ENCODE peak calls at places on chromosomes 4 and X, in five cellular contexts. O is cardiac muscle cell, A is brain microvascular endothelial cell, Y is GM06990, P is NB4. R is an unnamed sample.
A peak's percentile ranks its signal among the peaks of the same experiment; 100 is the strongest.

GRCh38 chr4:27714073-27714472 is 853.4 kb downstream of the STIM2 start:
- DNase-seq in P (no peak), Y (no peak), O (no peak), A (no peak), R (no peak)

GRCh38 chr4:102244878-102245535 is 100.3 kb downstream of the SLC39A8 start:
- DNase-seq in A (no peak), P (no peak), O (no peak), Y (no peak), R (no peak)

GRCh38 chr4:86223472-86223871 is 136.4 kb downstream of the MAPK10 start:
- DNase-seq in O (no peak), Y (peak; percentile 9), A (peak; percentile 54), P (peak; percentile 56), R (no peak)

GRCh38 chr4:98249831-98250230 is 11.4 kb upstream of the RAP1GDS1 start:
- DNase-seq in P (no peak), A (no peak), O (no peak), Y (no peak), R (no peak)

GRCh38 chrX:24231169-24231568 is 81.6 kb downstream of the ZFX start:
- DNase-seq in P (peak; percentile 64), A (peak; percentile 94), Y (no peak), O (no peak), R (peak; percentile 67)

GRCh38 chrX:78710146-78710545 is 37.4 kb upstream of the LPAR4 start:
- DNase-seq in P (no peak), Y (peak; percentile 5), O (no peak), A (no peak), R (no peak)

GRCh38 chr4:111136438-111136837 is 513.6 kb upstream of the PITX2 start:
- DNase-seq in P (peak; percentile 8), Y (no peak), A (peak; percentile 3), O (no peak), R (no peak)

GRCh38 chr4:4374388-4375098 is 12.4 kb upstream of the NSG1 start:
- DNase-seq in P (no peak), Y (no peak), O (no peak), A (no peak), R (no peak)

GRCh38 chrX:40015693-40016092 is 82.1 kb downstream of the BCOR start:
- DNase-seq in A (no peak), Y (no peak), P (no peak), O (no peak), R (no peak)

GRCh38 chrX:74293343-74293946 is 10.5 kb upstream of the ZCCHC13 start:
- DNase-seq in A (peak; percentile 53), Y (peak; percentile 69), P (peak; percentile 79), O (peak; percentile 82), R (peak; percentile 37)

GRCh38 chr4:20805716-20806115 is 105.5 kb downstream of the PACRGL start:
- DNase-seq in P (no peak), O (no peak), A (no peak), Y (no peak), R (no peak)

GRCh38 chr4:20391224-20391623 is 139.5 kb downstream of the SLIT2 start:
- DNase-seq in Y (no peak), A (peak; percentile 36), O (no peak), P (no peak), R (no peak)

GRCh38 chr4:36274158-36274557 is 7.3 kb upstream of the DTHD1 start:
- DNase-seq in Y (no peak), A (no peak), P (no peak), O (no peak), R (no peak)

GRCh38 chr4:128709268-128709667 is 100.2 kb upstream of the JADE1 start:
- DNase-seq in A (no peak), P (no peak), Y (no peak), O (no peak), R (no peak)

GRCh38 chr4:183797041-183797444 is 108.1 kb upstream of the STOX2 start:
- DNase-seq in O (peak; percentile 24), P (no peak), Y (no peak), A (no peak), R (no peak)

GRCh38 chrX:112979879-112980278 is 139.2 kb upstream of the AMOT start:
- DNase-seq in Y (no peak), A (no peak), O (no peak), P (no peak), R (no peak)

GRCh38 chrX:77788050-77788449 is 2.0 kb upstream of the ATRX start:
- DNase-seq in A (no peak), P (peak; percentile 46), O (no peak), Y (no peak), R (no peak)

GRCh38 chr4:80270321-80270720 is 3.9 kb downstream of the FGF5 start:
- DNase-seq in P (no peak), A (no peak), Y (no peak), O (no peak), R (no peak)
- TF ChIP-seq CTCF in P (no peak), A (no peak), Y (no peak), O (no peak), R (no peak)

GRCh38 chr4:110099638-110100037 is 98.8 kb downstream of the ELOVL6 start:
- DNase-seq in P (no peak), O (no peak), A (no peak), Y (no peak), R (no peak)
- H3K4me3 ChIP-seq in P (no peak overlapping the region), O (no peak overlapping the region), A (no peak overlapping the region), Y (no peak overlapping the region), R (no peak overlapping the region)

GRCh38 chr4:84472154-84472553 is 26.9 kb downstream of the NKX6-1 start:
- DNase-seq in P (no peak), O (no peak), A (no peak), Y (no peak), R (no peak)

GRCh38 chr4:84467601-84468000 is 31.5 kb downstream of the NKX6-1 start:
- DNase-seq in Y (no peak), O (no peak), A (no peak), P (no peak), R (no peak)

GRCh38 chr4:84474107-84474506 is 25.0 kb downstream of the NKX6-1 start:
- DNase-seq in Y (no peak), A (no peak), O (no peak), P (no peak), R (no peak)

DNA sequence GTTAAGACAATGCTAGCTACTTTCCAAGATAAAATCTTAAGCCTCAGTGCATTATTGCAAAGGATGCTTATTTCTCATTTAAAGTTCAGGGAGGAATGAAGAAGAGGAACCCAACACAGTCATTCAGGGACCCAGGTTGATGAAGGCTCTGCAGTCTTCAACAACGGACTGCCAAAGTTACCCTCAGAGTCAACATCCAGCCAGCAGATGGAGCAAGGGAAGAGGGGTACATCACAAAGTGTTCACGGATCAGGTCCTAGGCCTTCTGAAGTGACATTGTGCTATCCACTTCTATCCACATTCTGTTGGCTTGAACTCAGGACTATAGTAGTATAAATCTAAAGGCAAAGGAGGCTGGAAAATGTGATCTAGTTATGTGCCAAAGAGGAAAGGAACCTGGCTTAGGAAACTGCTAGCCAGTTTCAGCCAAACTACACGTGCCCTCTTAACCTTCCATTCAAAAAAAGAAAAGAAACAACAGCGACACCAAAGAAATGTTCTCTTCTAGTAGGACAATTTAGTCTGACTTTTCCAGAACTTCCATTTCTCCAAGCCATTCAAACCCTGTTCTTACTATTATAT is 28.8 kb downstream of the NKX6-1 start:
- DNase-seq in O (no peak), P (peak; percentile 31), A (no peak), Y (no peak), R (no peak)
- TF ChIP-seq CTCF in O (peak; percentile 2), P (peak; percentile 31), A (peak; percentile 41), Y (peak; percentile 40), R (no peak)

DNA sequence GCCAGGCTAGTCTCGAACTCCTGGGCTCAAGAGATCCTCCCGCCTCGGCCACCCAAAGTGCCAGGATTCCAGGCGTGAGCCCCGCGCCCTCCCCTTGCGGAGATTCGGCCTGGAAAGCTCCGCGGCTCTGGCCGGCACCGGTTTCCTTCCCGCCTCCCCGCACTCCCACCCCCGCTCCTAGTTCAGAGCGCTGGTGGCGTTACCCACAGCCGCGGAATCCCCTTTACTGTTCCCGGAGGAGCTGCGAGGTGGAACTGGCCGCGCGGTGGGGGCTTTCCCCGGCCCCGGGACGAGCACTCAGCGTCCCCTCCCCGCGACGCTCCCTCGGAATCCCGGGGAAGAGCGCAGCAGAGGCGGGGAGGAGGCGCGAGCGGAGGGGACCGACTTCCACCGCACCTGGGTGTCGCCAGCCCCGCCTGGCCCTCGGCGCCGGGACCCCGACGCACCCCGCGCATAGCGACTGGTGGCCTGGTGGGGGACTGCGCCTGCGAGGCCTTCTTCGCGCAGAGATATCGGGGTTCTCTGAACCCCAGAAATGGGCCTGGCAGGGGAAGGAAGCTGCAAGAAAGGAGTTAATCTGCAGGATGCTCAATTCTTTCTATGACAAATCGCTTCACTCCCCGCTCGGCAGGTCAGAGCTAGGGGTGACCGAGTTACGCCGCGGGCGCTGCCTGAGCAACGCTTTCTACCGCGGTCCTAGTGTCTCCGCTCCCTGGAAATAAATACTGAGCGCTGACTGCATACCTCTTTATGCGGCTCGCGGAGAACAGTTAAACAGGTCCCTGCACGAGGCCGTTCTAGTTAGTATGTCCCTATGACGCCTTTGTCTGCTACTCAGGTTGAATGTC is 14.6 kb upstream of the SLC25A4 start:
- DNase-seq in O (peak; percentile 44), Y (peak; percentile 51), P (no peak), A (no peak), R (no peak)
- H3K4me3 ChIP-seq in O (peak overlapping the region; percentile 39), Y (peak overlapping the region; percentile 39), P (no peak overlapping the region), A (peak overlapping the region; percentile 62), R (peak overlapping the region; percentile 42)

DNA sequence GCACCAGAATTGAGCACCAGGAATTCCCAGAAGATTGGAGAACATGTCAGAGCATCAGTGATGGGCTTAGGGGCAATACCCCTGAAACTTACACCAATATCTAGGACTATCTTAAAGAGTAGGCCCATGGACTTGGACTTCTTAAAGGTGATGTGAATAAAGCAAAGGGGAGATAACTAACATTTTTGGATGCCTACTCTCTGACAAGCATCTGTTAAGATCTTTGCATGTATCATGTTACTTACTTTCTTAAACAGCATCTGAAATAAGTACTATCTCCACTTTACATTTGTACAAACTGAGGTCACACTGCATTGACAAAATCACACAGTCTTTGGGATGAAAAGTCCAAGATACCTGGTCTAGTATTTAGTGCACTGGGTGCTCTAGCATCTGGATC is 258.6 kb upstream of the ARSJ start:
- DNase-seq in O (no peak), Y (no peak), A (no peak), P (no peak), R (no peak)
- TF ChIP-seq CTCF in O (no peak), Y (no peak), A (no peak), P (no peak), R (no peak)

GRCh38 chr4:113141901-113142346 is 92.5 kb downstream of the ANK2 start:
- DNase-seq in A (peak; percentile 73), Y (no peak), O (no peak), P (no peak), R (peak; percentile 48)
- H3K4me3 ChIP-seq in A (no peak overlapping the region), Y (no peak overlapping the region), O (no peak overlapping the region), P (no peak overlapping the region), R (no peak overlapping the region)

GRCh38 chr4:85165808-85166207 is 199.3 kb upstream of the WDFY3 start:
- DNase-seq in P (no peak), O (no peak), Y (no peak), A (no peak), R (no peak)
- TF ChIP-seq CTCF in P (no peak), O (no peak), Y (no peak), A (no peak), R (no peak)

GRCh38 chrX:50036481-50036880 is 114.1 kb downstream of the CLCN5 start:
- DNase-seq in O (no peak), Y (no peak), P (no peak), A (no peak), R (no peak)
- H3K4me3 ChIP-seq in O (no peak overlapping the region), Y (no peak overlapping the region), P (no peak overlapping the region), A (no peak overlapping the region), R (no peak overlapping the region)

R was measured in kidney epithelial cell.